ENCODE peak calls at places on chromosome 2, in four cellular contexts. Z is GM23338, O is HepG2, R is K562. F is an unnamed sample.

GRCh38 chr2:56580242-56580641 is 396.5 kb downstream of the CCDC85A start:
- DNase-seq in O (no peak), R (no peak), Z (no peak), F (no peak)

GRCh38 chr2:202072737-202073396 is at the start of gene KIAA2012:
- DNase-seq in Z (peak), O (no peak), R (no peak), F (no peak)

GRCh38 chr2:237967463-237967871 is 653 bp downstream of the UBE2F start:
- DNase-seq in Z (peak), O (no peak), R (peak), F (peak)

GRCh38 chr2:158443613-158444012 is 12.9 kb downstream of the CCDC148 start:
- DNase-seq in O (no peak), Z (no peak), R (no peak), F (no peak)

GRCh38 chr2:240946654-240947053 is 40.5 kb downstream of the CROCC2 start:
- DNase-seq in R (no peak), Z (no peak), O (no peak), F (no peak)

GRCh38 chr2:51219468-51219867 is 187.5 kb upstream of the NRXN1 start:
- DNase-seq in Z (peak), O (no peak), R (no peak), F (no peak)

GRCh38 chr2:126385441-126385840 is 270.5 kb upstream of the GYPC start:
- DNase-seq in O (no peak), R (no peak), Z (no peak), F (no peak)

GRCh38 chr2:200703132-200703925 is 108.4 kb upstream of the BZW1 start:
- DNase-seq in R (no peak), O (peak), Z (peak), F (peak)

GRCh38 chr2:121694398-121695178 is 42.1 kb downstream of the NIFK start:
- DNase-seq in R (no peak), O (no peak), Z (no peak), F (no peak)

GRCh38 chr2:45759310-45759851 is 107.9 kb downstream of the PRKCE start:
- DNase-seq in O (no peak), Z (peak), R (no peak), F (no peak)

GRCh38 chr2:238427435-238428162 is 872 bp downstream of the ASB1 start:
- DNase-seq in O (no peak), R (peak), Z (no peak), F (peak)

GRCh38 chr2:42342061-42342794 is 18.8 kb downstream of the COX7A2L start:
- DNase-seq in R (no peak), O (peak), Z (peak), F (peak)

GRCh38 chr2:45731146-45731545 is 79.7 kb downstream of the PRKCE start:
- DNase-seq in Z (no peak), O (no peak), R (no peak), F (peak)

GRCh38 chr2:234528410-234529150 is 31.7 kb upstream of the ARL4C start:
- DNase-seq in R (no peak), O (no peak), Z (peak), F (no peak)

GRCh38 chr2:205141381-205141780 is 540.9 kb upstream of the NRP2 start:
- DNase-seq in R (no peak), Z (no peak), O (no peak), F (peak)

GRCh38 chr2:222862068-222862914 is 1.5 kb downstream of the ACSL3 start:
- DNase-seq in Z (no peak), R (no peak), O (no peak), F (no peak)

GRCh38 chr2:222861411-222862067 is 703 bp downstream of the ACSL3 start:
- DNase-seq in O (no peak), Z (no peak), R (peak), F (peak)

GRCh38 chr2:222860740-222861410 is at the start of gene ACSL3:
- DNase-seq in O (peak), R (peak), Z (peak), F (peak)

GRCh38 chr2:222862915-222863544 is 2.2 kb downstream of the ACSL3 start:
- DNase-seq in R (no peak), Z (no peak), O (no peak), F (no peak)

DNA sequence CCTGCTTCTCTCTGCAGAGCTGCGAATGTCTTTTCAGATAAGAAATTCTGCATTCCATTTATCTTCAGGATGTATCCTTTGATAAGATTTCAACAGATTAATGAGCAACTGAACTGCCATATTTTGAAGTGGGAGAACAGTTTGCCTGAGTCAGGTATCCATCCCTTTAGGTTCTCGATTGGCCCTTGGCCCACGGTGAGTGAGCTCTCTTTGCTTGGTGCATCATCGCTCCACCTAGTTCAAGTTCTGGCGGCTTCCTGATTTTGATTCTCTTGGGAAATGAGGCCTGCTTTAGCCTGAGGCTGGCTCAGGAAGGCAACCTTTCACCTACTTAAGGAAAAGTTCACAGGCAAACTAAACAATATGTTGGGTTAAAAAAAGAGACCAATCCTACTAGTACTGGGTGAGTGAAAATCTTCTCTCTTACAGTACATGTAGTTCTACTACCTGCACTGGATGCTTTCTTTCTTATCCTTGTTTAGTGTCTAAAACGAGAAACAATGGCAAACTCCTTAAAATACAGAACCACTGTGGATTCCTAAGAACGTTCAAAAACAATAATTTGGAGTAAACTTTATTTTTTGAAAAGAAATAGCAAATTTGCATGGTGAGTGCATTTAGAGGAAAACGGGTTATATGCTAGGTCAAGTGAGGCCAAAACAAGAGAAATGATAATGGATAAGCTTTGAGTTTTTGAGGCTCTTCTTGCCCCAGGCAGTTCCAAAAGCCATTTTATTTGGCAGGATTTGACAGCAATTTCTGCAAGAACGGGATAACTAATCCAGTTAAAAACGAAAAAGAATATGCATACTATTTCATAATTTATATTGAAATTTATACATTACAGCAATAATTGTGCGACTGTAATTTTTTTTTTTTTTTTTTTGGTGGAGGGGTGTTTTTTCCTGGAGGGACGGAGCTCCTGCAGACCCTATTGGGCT is 780 bp upstream of the ACSL3 start:
- DNase-seq in O (peak), R (no peak), Z (peak), F (peak)
- TF ChIP-seq POLR2AphosphoS5 in O (no peak), R (no peak), Z (no peak), F (no peak)

GRCh38 chr2:70887550-70888229 is 48.0 kb upstream of the ATP6V1B1 start:
- DNase-seq in O (no peak), Z (peak), R (peak), F (no peak)
- TF ChIP-seq EZH2 in O (no peak), Z (peak), R (no peak), F (peak)

DNA sequence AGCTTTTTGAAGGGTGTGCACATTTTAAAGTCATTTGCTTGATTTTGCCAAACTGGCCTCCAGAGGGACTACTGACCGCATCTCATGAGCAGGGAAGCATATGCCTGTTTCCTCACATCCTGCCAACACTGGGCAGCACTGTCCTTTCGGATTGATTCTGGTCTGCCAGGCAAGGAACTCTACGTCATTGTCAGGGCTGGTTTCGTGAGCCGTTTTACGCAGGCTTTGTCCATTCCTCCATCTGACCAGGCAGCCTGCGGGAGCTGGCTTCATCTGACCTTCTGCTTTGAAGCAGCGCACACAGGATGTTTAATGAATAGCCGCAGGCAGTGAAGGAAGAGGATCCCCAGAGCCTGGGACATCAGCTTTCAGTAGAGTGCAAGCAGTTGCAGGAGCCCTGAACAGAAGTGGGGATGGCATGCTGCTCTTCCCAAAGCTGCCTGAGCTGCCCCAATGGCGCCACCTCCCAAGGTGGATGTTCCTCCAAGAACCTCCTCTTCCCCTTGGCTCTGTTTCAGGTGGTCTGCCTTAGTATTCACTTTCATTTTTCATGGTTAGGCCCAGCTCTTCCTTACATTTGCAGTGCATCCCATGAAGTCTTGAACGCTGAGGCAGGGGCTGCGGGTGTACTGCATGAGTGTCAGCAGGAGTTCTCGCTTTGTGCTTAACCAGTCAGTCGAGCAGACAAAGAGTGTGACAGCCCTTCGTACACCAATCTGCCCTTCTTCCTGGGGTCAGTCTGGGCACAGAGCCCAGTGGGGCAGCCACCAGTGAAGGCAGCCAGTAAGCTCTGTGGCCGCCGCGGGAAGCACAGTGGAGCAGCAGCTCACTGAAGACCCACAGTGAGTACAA is 46.5 kb upstream of the SEMA4C start:
- DNase-seq in Z (no peak), O (no peak), R (no peak), F (no peak)
- TF ChIP-seq POLR2AphosphoS5 in Z (no peak), O (no peak), R (no peak), F (no peak)

GRCh38 chr2:112831956-112832567 is 4.5 kb downstream of the IL1B start:
- DNase-seq in R (no peak), Z (no peak), O (no peak), F (peak)
- TF ChIP-seq EZH2 in R (no peak), Z (no peak), O (no peak), F (no peak)

GRCh38 chr2:185473838-185474237 is 264.8 kb upstream of the FSIP2 start:
- DNase-seq in R (no peak), O (no peak), Z (no peak), F (no peak)

GRCh38 chr2:185466915-185467314 is 271.7 kb upstream of the FSIP2 start:
- DNase-seq in Z (no peak), R (no peak), O (no peak), F (no peak)

GRCh38 chr2:185475868-185476267 is 262.7 kb upstream of the FSIP2 start:
- DNase-seq in R (no peak), Z (peak), O (no peak), F (no peak)

GRCh38 chr2:185472574-185472973 is 266.0 kb upstream of the FSIP2 start:
- DNase-seq in O (no peak), R (no peak), Z (no peak), F (no peak)

GRCh38 chr2:185471441-185471840 is 267.2 kb upstream of the FSIP2 start:
- DNase-seq in R (no peak), Z (no peak), O (no peak), F (no peak)
- TF ChIP-seq POLR2AphosphoS5 in R (no peak), Z (no peak), O (no peak), F (no peak)

GRCh38 chr2:216569765-216570164 is 63.5 kb upstream of the IGFBP2 start:
- DNase-seq in Z (peak), R (no peak), O (no peak), F (no peak)
- TF ChIP-seq EZH2 in Z (no peak), R (no peak), O (no peak), F (no peak)

GRCh38 chr2:217795706-217796465 is 206.9 kb downstream of the TNS1 start:
- DNase-seq in Z (no peak), O (no peak), R (no peak), F (no peak)
- TF ChIP-seq POLR2AphosphoS5 in Z (no peak), O (no peak), R (no peak), F (no peak)

F was measured in endothelial cell of umbilical vein.